ENCODE peak calls at places on chromosomes 12 and 14, in five cellular contexts. T is fibroblast of pulmonary artery, U is AG04450, S is cardiac fibroblast, L is sigmoid colon. B is an unnamed sample.

GRCh38 chr14:103097244-103097993 is 2.9 kb downstream of the EXOC3L4 start:
- DNase-seq in U (no peak), L (no peak), S (no peak), T (no peak), B (no peak)

GRCh38 chr14:43399289-43399688 is 1107.8 kb downstream of the FSCB start:
- DNase-seq in S (no peak), U (no peak), L (no peak), T (no peak), B (no peak)

GRCh38 chr12:73815072-73815660 is 722.5 kb upstream of the ATXN7L3B start:
- DNase-seq in U (no peak), S (no peak), L (no peak), T (no peak), B (no peak)

GRCh38 chr12:6860942-6861341 is 6.4 kb upstream of the TPI1 start:
- DNase-seq in T (no peak), L (no peak), S (no peak), U (no peak), B (no peak)

GRCh38 chr12:78185109-78185508 is 354.4 kb downstream of the NAV3 start:
- DNase-seq in S (peak), U (no peak), T (no peak), L (no peak), B (peak)

GRCh38 chr12:120862664-120863063 is 41.5 kb downstream of the SPPL3 start:
- DNase-seq in T (no peak), S (no peak), U (no peak), L (no peak), B (no peak)

GRCh38 chr12:6554168-6554989 is 1.5 kb downstream of the IFFO1 start:
- DNase-seq in T (peak), L (peak), S (peak), U (no peak), B (peak)

GRCh38 chr14:63435838-63436237 is 107.3 kb downstream of the PPP2R5E start:
- DNase-seq in U (peak), L (peak), S (peak), T (peak), B (peak)

GRCh38 chr12:123471374-123472068 is 13.6 kb downstream of the SNRNP35 start:
- DNase-seq in T (peak), S (peak), L (no peak), U (peak), B (peak)

GRCh38 chr12:108191938-108192337 is 62.9 kb downstream of the WSCD2 start:
- DNase-seq in S (no peak), U (no peak), T (no peak), L (no peak), B (no peak)

GRCh38 chr12:55624056-55624455 is 12.6 kb upstream of the OR10P1 start:
- DNase-seq in S (peak), U (no peak), L (no peak), T (no peak), B (no peak)

GRCh38 chr14:92794547-92794941 is 439 bp downstream of the GOLGA5 start:
- DNase-seq in L (peak), U (no peak), S (peak), T (no peak), B (no peak)

GRCh38 chr14:51319181-51319597 is 79.1 kb downstream of the TMX1 start:
- DNase-seq in U (no peak), L (no peak), S (no peak), T (no peak), B (no peak)

GRCh38 chr12:48851883-48852733 is at the start of gene DDX23:
- DNase-seq in L (peak), S (peak), T (peak), U (peak), B (peak)

GRCh38 chr14:65502676-65503124 is 90.2 kb downstream of the FUT8 start:
- DNase-seq in T (peak), U (peak), L (no peak), S (peak), B (peak)

GRCh38 chr14:65500075-65500474 is 87.5 kb downstream of the FUT8 start:
- DNase-seq in U (no peak), S (no peak), T (no peak), L (no peak), B (no peak)

GRCh38 chr14:65499138-65499537 is 86.6 kb downstream of the FUT8 start:
- DNase-seq in U (no peak), L (no peak), S (no peak), T (no peak), B (no peak)

GRCh38 chr14:65496178-65496993 is 83.9 kb downstream of the FUT8 start:
- DNase-seq in T (peak), U (no peak), L (no peak), S (peak), B (peak)

DNA sequence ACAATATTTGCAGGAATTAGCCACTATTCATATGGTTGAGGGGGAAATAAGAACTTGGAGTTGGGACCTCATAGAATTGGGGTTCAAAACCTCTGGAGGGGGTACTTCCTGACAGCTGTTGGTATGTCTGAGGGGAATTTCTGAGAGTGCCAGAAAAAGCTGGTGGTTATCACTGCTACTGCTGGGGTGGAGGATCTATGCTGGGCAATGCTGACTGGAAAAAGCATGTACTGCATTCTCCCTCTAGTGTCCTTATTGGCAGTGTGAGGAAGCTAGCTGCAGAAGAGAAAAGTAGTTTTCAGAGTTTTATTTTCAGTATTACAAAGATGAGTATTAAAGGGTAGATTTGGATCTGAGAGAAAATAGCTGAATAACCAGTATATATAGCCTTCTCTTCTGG is 88.8 kb downstream of the FUT8 start:
- DNase-seq in T (no peak), U (no peak), L (no peak), S (no peak), B (no peak)
- TF ChIP-seq CTCF in T (peak), U (no peak), L (no peak), S (no peak), B (peak)

DNA sequence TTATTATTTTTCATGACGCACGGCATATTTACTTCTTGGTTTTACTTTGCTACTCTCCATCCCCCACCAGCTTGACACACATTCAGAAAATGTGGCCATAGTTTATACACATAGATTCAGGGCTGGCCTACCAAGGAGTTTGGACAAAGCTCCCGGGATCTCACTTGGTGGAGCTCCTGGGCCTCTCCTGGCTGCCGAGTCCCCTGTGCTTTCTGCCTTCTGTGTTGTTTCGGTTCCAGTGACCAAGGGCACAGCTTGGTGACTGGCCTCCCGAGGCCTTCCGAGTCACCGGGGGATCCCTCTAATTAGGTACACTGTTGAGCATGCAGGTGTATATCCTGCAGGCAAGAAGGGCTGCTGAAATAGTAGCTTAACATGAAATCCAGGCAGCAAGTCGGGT is 63.5 kb downstream of the RGS6 start:
- DNase-seq in T (no peak), U (no peak), S (no peak), L (no peak), B (no peak)
- H3K4me3 ChIP-seq in T (no peak), U (no peak), S (no peak), L (no peak), B (no peak)

GRCh38 chr12:40970320-40970907 is 217.7 kb upstream of the PDZRN4 start:
- DNase-seq in S (no peak), U (no peak), L (no peak), T (no peak), B (no peak)
- TF ChIP-seq CTCF in S (no peak), U (no peak), L (no peak), T (no peak), B (no peak)

DNA sequence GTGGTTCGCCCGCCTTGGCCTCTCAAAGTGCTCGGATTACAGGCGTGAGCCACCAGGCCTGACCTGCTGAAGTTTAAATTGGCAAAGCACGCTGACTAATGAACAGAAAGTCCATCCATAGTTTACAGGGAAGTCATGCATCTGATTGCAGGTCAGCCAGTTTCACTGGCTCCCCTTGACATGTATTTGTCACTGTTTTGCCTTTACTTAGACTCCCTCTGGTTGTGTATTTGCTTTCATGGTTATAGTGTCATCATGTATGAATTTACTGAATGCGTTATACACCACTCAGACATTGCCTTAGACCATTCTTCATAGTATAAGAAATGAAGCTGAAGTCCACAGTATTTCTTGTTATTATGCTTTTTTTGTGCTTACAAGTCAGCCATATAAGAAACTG is 52.1 kb upstream of the ATF7IP start:
- DNase-seq in S (no peak), L (no peak), T (no peak), U (no peak), B (no peak)
- H3K4me3 ChIP-seq in S (no peak), L (no peak), T (no peak), U (no peak), B (no peak)

B was measured in astrocyte of the spinal cord.